ENCODE peak calls at places on chromosome 12, in nine cellular contexts. C, R, N, Z, Y, W, A, Q and J are unnamed samples. For H3K4me1, the result is how much of the 10 kb centered on the place peaks cover.

GRCh38 chr12:119727600-119728436 is 59.9 kb downstream of the PRKAB1 start:
- DNase-seq in Z (no peak), A (no peak), Y (peak), C (no peak), N (no peak), Q (no peak), W (no peak), R (no peak), J (no peak)

GRCh38 chr12:6376079-6376941 is 947 bp upstream of the SCNN1A start:
- DNase-seq in C (peak), W (peak), Q (peak), A (peak), R (no peak), Y (no peak), N (peak), Z (peak), J (peak)

GRCh38 chr12:31369712-31370521 is 44.0 kb upstream of the SINHCAF start:
- DNase-seq in Q (peak), C (peak), W (peak), Z (peak), A (no peak), N (no peak), R (no peak), Y (no peak), J (no peak)

GRCh38 chr12:58346032-58346632 is 404.8 kb downstream of the ATP23 start:
- DNase-seq in N (no peak), C (peak), R (no peak), W (no peak), Q (no peak), Y (peak), Z (peak), A (no peak), J (no peak)

GRCh38 chr12:92861381-92861780 is 67.7 kb downstream of the EEA1 start:
- DNase-seq in Q (no peak), N (no peak), R (no peak), C (no peak), Y (no peak), Z (peak), A (no peak), W (no peak), J (no peak)

GRCh38 chr12:120261951-120262851 is 3.3 kb downstream of the PXN start:
- DNase-seq in Q (no peak), N (no peak), Y (no peak), A (no peak), C (no peak), R (no peak), W (no peak), Z (no peak), J (no peak)

GRCh38 chr12:42482086-42482819 is 107.3 kb downstream of the PRICKLE1 start:
- DNase-seq in A (peak), Z (peak), W (peak), Q (peak), Y (no peak), R (no peak), N (no peak), C (no peak), J (peak)

GRCh38 chr12:10722905-10723866 is at the start of gene YBX3:
- DNase-seq in C (peak), N (peak), R (no peak), Y (peak), Z (peak), W (peak), A (peak), Q (peak), J (peak)

GRCh38 chr12:20212658-20213387 is 155.5 kb upstream of the PDE3A start:
- DNase-seq in Q (peak), C (peak), A (peak), Z (peak), W (peak), R (peak), N (peak), Y (no peak), J (no peak)

GRCh38 chr12:89571481-89572190 is 45.8 kb upstream of the POC1B start:
- DNase-seq in A (no peak), W (no peak), R (no peak), C (no peak), Y (no peak), N (no peak), Z (peak), Q (no peak), J (no peak)

GRCh38 chr12:111455448-111456320 is 50.0 kb downstream of the SH2B3 start:
- DNase-seq in N (no peak), R (no peak), A (no peak), W (no peak), C (no peak), Z (peak), Q (no peak), Y (no peak), J (no peak)

GRCh38 chr12:98863167-98863566 is 218.1 kb downstream of the APAF1 start:
- DNase-seq in Q (no peak), Z (no peak), Y (no peak), N (no peak), C (peak), A (no peak), R (no peak), W (no peak), J (no peak)

GRCh38 chr12:13073191-13073590 is 29.0 kb downstream of the FAM234B start:
- DNase-seq in W (no peak), Q (no peak), C (no peak), N (no peak), Y (no peak), R (no peak), Z (peak), A (no peak), J (no peak)

GRCh38 chr12:64568313-64568712 is 42.0 kb upstream of the RASSF3 start:
- DNase-seq in W (no peak), Q (no peak), A (no peak), Z (no peak), Y (no peak), C (no peak), N (no peak), R (no peak), J (no peak)

GRCh38 chr12:25388216-25388615 is 137.5 kb upstream of the KRAS start:
- DNase-seq in A (no peak), Z (peak), C (no peak), R (no peak), N (no peak), Y (no peak), W (no peak), Q (no peak), J (no peak)

GRCh38 chr12:19739195-19739776 is 300.0 kb downstream of the AEBP2 start:
- DNase-seq in Z (peak), N (no peak), R (peak), Q (no peak), Y (peak), W (no peak), A (no peak), C (peak), J (no peak)

GRCh38 chr12:89062996-89063395 is 289.3 kb downstream of the DUSP6 start:
- DNase-seq in R (no peak), W (no peak), Y (no peak), Q (no peak), A (no peak), N (no peak), C (no peak), Z (no peak), J (no peak)

GRCh38 chr12:30154996-30155730 is 371.4 kb upstream of the TMTC1 start:
- DNase-seq in N (no peak), Q (no peak), Z (peak), A (no peak), Y (no peak), R (no peak), W (no peak), C (no peak), J (no peak)

GRCh38 chr12:49811961-49812401 is 16.2 kb downstream of the NCKAP5L start:
- DNase-seq in Y (no peak), R (no peak), N (no peak), Z (no peak), A (no peak), Q (no peak), C (no peak), W (no peak), J (no peak)

GRCh38 chr12:402127-402456 is 648 bp downstream of the CCDC77 start:
- DNase-seq in C (peak), R (peak), W (no peak), A (no peak), Z (peak), N (no peak), Q (no peak), Y (peak), J (no peak)

GRCh38 chr12:89433634-89434033 is 81.3 kb upstream of the DUSP6 start:
- DNase-seq in R (no peak), A (no peak), N (no peak), Y (no peak), Q (no peak), Z (peak), W (no peak), C (no peak), J (no peak)

GRCh38 chr12:10968765-10969456 is 17.8 kb downstream of the TAS2R50 start:
- DNase-seq in Q (no peak), W (peak), R (no peak), Z (peak), N (no peak), A (peak), C (no peak), Y (no peak), J (peak)

GRCh38 chr12:132986885-132987225 is 688 bp downstream of the ZNF26 start:
- DNase-seq in Y (peak), W (no peak), N (no peak), Q (no peak), Z (peak), C (peak), A (no peak), R (no peak), J (no peak)

GRCh38 chr12:46389130-46389616 is 16.6 kb upstream of the SLC38A2 start:
- DNase-seq in C (no peak), N (no peak), Y (no peak), W (no peak), R (no peak), A (no peak), Z (peak), Q (no peak), J (no peak)

GRCh38 chr12:53347905-53348304 is 11.8 kb upstream of the SP7 start:
- DNase-seq in R (no peak), W (no peak), A (no peak), Q (no peak), Y (no peak), Z (no peak), N (no peak), C (no peak), J (no peak)
- H3K4me3 ChIP-seq in R (no peak), W (no peak), A (no peak), Q (no peak), Y (no peak), Z (no peak), N (no peak), C (no peak), J (no peak)

DNA sequence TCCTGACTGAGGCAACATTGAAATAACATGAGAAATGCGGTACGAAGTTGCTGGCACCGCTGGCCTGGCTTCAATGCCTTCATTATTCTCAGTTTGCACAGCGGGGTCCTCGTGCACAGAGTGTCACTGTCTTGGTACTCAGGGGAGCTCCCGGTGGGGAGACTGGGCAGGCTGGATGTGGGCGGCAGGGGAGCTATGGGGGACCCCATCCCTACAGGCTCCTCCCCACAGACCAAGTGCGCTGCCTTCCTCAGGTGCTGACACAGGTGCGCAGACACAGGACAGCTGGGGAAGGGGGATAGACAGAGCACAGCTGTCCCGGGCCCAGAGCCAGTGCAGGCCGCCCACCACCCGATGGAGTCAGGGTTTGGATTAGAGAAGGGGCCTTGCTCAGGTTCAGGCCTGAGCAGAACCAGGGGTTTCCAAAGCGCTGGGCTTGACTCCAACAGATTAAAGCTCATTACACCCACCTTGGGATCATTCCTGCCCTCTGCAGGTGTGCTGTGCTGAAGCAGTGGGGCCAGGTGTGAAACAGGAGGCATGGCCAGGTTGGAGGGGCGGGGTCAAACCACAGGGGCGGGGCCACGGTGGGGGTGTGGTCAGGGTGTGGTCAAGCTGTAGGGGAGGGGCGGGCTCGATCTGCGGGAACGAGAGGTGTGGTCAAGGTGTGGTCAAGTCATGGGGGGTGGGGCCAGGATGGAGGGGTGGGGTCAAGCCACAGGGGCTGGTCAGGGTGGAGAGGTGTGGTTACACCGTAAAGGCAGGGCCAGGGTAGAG is 270.3 kb downstream of the ADGRD1 start:
- DNase-seq in Z (no peak), C (peak), R (no peak), N (no peak), Y (peak), A (no peak), W (no peak), Q (no peak), J (peak)
- H3K4me1 ChIP-seq in Z (under half), C (under half), R (under half), N (under half), Y (under half), A (under half), W (under half), Q (under half), J (under half)

DNA sequence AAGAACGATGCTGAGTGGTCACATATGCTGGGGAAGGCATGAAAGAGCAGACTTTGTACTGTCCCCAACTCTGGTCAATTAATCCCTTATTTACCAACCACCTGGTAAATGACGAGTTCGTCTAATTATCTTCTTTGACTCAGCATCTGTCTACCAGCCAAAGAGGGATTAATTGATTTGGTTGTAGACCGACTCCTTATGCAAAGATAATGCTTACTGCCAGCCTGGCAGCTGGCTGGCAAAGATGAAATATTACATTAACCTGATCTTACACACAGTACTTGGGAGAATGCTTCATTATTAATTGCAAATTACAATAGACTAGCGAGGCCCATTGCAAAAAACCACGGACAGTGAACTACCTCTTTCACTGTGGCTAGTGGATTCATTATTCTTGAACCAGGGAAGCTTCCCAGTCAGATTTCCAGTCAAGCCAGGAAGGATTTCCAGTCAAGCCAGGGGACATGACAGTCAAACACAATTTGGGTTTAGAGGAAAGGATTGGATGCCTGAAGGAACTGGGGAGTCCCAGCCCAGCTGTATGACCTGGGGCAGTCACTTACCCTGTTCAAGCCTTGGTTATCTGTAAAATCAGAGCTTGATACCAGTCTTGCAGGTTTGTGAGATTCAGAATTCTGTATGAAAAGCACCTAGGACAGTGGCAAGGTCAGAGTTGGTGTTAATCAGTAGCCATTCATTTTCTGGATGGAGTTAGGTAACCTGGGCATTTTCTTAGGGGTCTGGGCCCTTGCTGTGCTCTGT is 152.5 kb downstream of the CHST11 start:
- DNase-seq in W (no peak), Q (no peak), N (no peak), C (no peak), Y (no peak), R (no peak), A (no peak), Z (no peak), J (no peak)
- H3K4me3 ChIP-seq in W (no peak), Q (no peak), N (no peak), C (no peak), Y (no peak), R (no peak), A (no peak), Z (no peak), J (no peak)

DNA sequence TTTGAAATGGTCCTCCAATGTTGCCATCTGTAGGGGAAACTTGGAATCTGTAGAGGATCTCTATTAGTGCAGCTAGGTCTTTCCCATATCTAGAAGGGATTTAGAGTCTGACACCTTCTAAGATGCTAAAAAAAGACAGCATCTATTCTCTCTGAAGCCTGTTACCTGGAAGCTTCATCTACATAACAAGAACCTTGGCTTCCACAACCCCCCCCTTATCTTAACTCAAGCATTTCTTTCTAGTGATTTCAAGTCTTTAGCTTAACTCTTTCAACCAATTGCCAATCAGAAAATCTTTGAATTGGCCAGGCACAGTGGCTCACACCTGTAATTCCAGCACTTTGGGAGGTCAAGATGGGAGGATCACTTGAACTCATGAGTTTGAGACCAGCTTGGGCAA is 543.3 kb downstream of the TRHDE start:
- DNase-seq in C (peak), N (no peak), Z (no peak), R (no peak), W (no peak), A (no peak), Y (no peak), Q (no peak), J (no peak)
- H3K4me1 ChIP-seq in C (under half), N (under half), Z (under half), R (under half), W (under half), A (under half), Y (under half), Q (under half), J (under half)

GRCh38 chr12:52950553-52950952 is 1.6 kb downstream of the KRT18 start:
- DNase-seq in Q (no peak), Z (no peak), A (no peak), Y (no peak), W (no peak), R (no peak), C (no peak), N (no peak), J (no peak)

GRCh38 chr12:52951640-52952039 is 2.7 kb downstream of the KRT18 start:
- DNase-seq in R (no peak), W (no peak), Q (no peak), A (no peak), Y (no peak), N (no peak), Z (no peak), C (no peak), J (no peak)

GRCh38 chr12:52952082-52952801 is 3.3 kb downstream of the KRT18 start:
- DNase-seq in N (no peak), W (no peak), Z (no peak), R (no peak), Y (no peak), A (peak), Q (no peak), C (no peak), J (no peak)

GRCh38 chr12:52949413-52950331 is 754 bp downstream of the KRT18 start:
- DNase-seq in Q (no peak), Z (peak), C (peak), N (no peak), Y (no peak), R (no peak), W (no peak), A (peak), J (no peak)

DNA sequence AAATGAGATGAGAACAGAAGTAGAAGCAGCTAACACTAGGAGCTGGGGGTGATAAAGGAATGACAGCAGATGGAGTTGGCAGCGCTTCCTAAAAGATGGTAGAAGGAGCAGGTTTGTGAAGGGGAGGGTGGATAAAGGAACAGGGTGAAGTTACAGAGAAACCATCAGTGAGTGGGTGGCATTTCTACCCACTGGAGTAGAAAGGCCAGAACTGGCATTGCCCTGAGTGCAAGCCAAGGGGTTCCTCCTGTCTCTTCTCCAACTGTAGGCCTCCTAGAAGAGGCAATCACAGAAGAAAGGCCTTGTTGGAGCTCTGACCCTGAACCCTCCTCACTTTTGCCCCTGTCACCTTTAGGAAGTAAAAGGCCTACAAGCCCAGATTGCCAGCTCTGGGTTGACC is 2.2 kb downstream of the KRT18 start:
- DNase-seq in Y (no peak), R (no peak), W (no peak), Z (no peak), A (no peak), Q (no peak), C (no peak), N (no peak), J (no peak)
- H3K4me3 ChIP-seq in Y (no peak), R (no peak), W (no peak), Z (no peak), A (peak), Q (no peak), C (peak), N (no peak), J (peak)

GRCh38 chr12:73906757-73907156 is 630.9 kb upstream of the ATXN7L3B start:
- DNase-seq in N (no peak), Z (no peak), A (no peak), Y (no peak), W (no peak), R (no peak), Q (no peak), C (peak), J (no peak)
- H3K4me1 ChIP-seq in N (under half), Z (under half), A (under half), Y (under half), W (under half), R (under half), Q (under half), C (under half), J (under half)

GRCh38 chr12:123910057-123910456 is 62.6 kb downstream of the CCDC92 start:
- DNase-seq in Q (no peak), R (no peak), W (no peak), N (no peak), Y (no peak), Z (no peak), C (no peak), A (no peak), J (no peak)
- H3K4me3 ChIP-seq in Q (no peak), R (peak), W (no peak), N (no peak), Y (no peak), Z (no peak), C (no peak), A (no peak), J (no peak)

DNA sequence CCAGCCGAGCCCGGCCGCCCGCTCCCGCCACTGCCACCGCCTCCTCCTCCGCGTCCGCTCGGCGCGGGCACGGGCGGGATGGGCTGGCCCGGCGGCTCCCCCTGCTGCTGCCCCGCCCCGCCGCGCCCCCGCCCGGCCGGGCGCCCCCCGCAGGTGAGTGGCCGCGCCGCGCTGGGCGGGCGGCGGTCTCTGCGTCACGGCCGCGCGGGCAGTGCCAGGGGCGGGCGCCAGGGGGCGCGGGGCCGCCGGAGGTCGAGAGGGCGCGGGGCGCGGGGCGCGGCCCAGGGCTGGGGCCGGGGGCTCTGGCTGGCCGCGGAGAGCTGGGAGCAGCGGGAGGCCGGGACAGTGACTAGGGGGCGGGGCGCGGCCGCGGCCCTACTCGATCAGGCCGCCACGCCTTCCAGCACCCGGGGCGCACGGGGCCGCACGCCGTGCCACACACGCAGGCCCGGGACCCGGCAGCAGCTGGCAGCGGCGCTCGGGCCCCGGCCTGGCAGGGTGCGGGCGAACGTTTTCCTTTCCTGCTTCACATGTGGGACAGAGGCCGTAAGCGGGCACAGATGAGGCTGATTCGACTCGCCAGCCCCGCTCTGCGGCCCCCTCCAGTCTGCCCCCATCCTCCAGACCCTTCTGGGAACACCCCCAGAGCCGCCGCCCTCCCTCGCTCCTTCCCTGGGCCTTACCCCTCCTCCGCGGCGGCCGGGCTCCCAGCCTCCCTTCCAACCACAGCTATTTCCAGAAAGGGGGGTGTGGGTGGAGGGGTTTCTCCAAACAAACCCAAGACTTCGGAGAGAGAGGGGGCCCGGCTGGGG is 2.4 kb upstream of the TNS2 start:
- DNase-seq in Q (peak), Y (peak), N (peak), Z (peak), R (peak), C (peak), A (peak), W (peak), J (peak)
- H3K4me1 ChIP-seq in Q (under half), Y (under half), N (half or more), Z (under half), R (under half), C (half or more), A (half or more), W (half or more), J (under half)